ENCODE peak calls at places on chromosomes 11 and 22, in nine cellular contexts. G is GM12878; Y is effector memory CD4-positive, alpha-beta T cell; D is adrenal gland; E is body of pancreas; M is naive thymus-derived CD4-positive, alpha-beta T cell; N is CD4-positive, alpha-beta memory T cell; V is GM23248; X is ovary. K is an unnamed sample. For H3K4me1, the result is how much of the 10 kb centered on the place peaks cover.

GRCh38 chr11:19723572-19724342 is 11.1 kb downstream of the NAV2 start:
- DNase-seq in G (no peak), Y (peak), D (no peak), E (peak), M (peak), N (peak), V (peak), X (no peak), K (peak)

GRCh38 chr22:45310331-45311032 is 748 bp downstream of the FAM118A start:
- DNase-seq in G (no peak), Y (no peak), D (no peak), E (no peak), M (no peak), N (no peak), V (peak), X (peak), K (no peak)

GRCh38 chr11:115996125-115996807 is 492.1 kb upstream of the CADM1 start:
- DNase-seq in G (peak), Y (no peak), D (no peak), E (no peak), M (no peak), N (no peak), V (no peak), X (no peak), K (no peak)

GRCh38 chr11:46294365-46295309 is 17.2 kb downstream of the CREB3L1 start:
- DNase-seq in G (no peak), Y (no peak), D (no peak), E (no peak), M (no peak), N (no peak), V (peak), X (peak), K (peak)

GRCh38 chr11:1840780-1841480 is 2.1 kb downstream of the TNNI2 start:
- DNase-seq in G (no peak), Y (no peak), D (no peak), E (no peak), M (no peak), N (no peak), V (no peak), X (no peak), K (peak)

GRCh38 chr11:8766993-8767374 is 84.4 kb downstream of the RPL27A start:
- DNase-seq in G (no peak), Y (no peak), D (peak), E (no peak), M (no peak), N (no peak), V (no peak), X (no peak), K (no peak)

GRCh38 chr22:29871684-29872083 is 11.3 kb upstream of the MTMR3 start:
- DNase-seq in G (no peak), Y (no peak), D (peak), E (peak), M (no peak), N (no peak), V (no peak), X (peak), K (peak)

GRCh38 chr22:20966883-20967696 is at the start of gene AIFM3:
- DNase-seq in G (no peak), Y (no peak), D (no peak), E (no peak), M (no peak), N (no peak), V (no peak), X (no peak), K (no peak)

GRCh38 chr11:1820463-1821325 is 14.1 kb upstream of the SYT8 start:
- DNase-seq in G (no peak), Y (no peak), D (no peak), E (no peak), M (no peak), N (no peak), V (peak), X (no peak), K (no peak)

GRCh38 chr22:30212363-30212995 is 34.1 kb downstream of the LIF start:
- DNase-seq in G (no peak), Y (no peak), D (peak), E (peak), M (no peak), N (no peak), V (peak), X (peak), K (peak)

GRCh38 chr11:35280727-35281126 is 138.6 kb downstream of the SLC1A2 start:
- DNase-seq in G (no peak), Y (no peak), D (no peak), E (no peak), M (no peak), N (no peak), V (no peak), X (no peak), K (peak)

GRCh38 chr22:30474683-30475424 is 3.0 kb upstream of the SEC14L3 start:
- DNase-seq in G (no peak), Y (no peak), D (no peak), E (peak), M (no peak), N (peak), V (no peak), X (no peak), K (no peak)

GRCh38 chr11:2990617-2991476 is 1.3 kb downstream of the NAP1L4 start:
- DNase-seq in G (no peak), Y (no peak), D (no peak), E (peak), M (peak), N (peak), V (peak), X (no peak), K (no peak)

GRCh38 chr11:104352036-104352435 is 188.1 kb upstream of the PDGFD start:
- DNase-seq in G (no peak), Y (no peak), D (no peak), E (no peak), M (no peak), N (no peak), V (no peak), X (no peak), K (no peak)

GRCh38 chr11:22467248-22467647 is 129.1 kb downstream of the SLC17A6 start:
- DNase-seq in G (no peak), Y (no peak), D (no peak), E (no peak), M (no peak), N (no peak), V (peak), X (no peak), K (no peak)

GRCh38 chr11:27041141-27041869 is 690 bp downstream of the BBOX1 start:
- DNase-seq in G (no peak), Y (no peak), D (no peak), E (no peak), M (no peak), N (no peak), V (no peak), X (no peak), K (no peak)

GRCh38 chr11:126477526-126478275 is 122.2 kb downstream of the ST3GAL4 start:
- DNase-seq in G (no peak), Y (no peak), D (no peak), E (no peak), M (peak), N (no peak), V (no peak), X (no peak), K (peak)

GRCh38 chr11:130847517-130847916 is 68.8 kb downstream of the SNX19 start:
- DNase-seq in G (no peak), Y (no peak), D (no peak), E (no peak), M (no peak), N (no peak), V (peak), X (no peak), K (no peak)

GRCh38 chr11:122634507-122634906 is 21.0 kb upstream of the UBASH3B start:
- DNase-seq in G (no peak), Y (no peak), D (no peak), E (no peak), M (no peak), N (no peak), V (peak), X (no peak), K (peak)

DNA sequence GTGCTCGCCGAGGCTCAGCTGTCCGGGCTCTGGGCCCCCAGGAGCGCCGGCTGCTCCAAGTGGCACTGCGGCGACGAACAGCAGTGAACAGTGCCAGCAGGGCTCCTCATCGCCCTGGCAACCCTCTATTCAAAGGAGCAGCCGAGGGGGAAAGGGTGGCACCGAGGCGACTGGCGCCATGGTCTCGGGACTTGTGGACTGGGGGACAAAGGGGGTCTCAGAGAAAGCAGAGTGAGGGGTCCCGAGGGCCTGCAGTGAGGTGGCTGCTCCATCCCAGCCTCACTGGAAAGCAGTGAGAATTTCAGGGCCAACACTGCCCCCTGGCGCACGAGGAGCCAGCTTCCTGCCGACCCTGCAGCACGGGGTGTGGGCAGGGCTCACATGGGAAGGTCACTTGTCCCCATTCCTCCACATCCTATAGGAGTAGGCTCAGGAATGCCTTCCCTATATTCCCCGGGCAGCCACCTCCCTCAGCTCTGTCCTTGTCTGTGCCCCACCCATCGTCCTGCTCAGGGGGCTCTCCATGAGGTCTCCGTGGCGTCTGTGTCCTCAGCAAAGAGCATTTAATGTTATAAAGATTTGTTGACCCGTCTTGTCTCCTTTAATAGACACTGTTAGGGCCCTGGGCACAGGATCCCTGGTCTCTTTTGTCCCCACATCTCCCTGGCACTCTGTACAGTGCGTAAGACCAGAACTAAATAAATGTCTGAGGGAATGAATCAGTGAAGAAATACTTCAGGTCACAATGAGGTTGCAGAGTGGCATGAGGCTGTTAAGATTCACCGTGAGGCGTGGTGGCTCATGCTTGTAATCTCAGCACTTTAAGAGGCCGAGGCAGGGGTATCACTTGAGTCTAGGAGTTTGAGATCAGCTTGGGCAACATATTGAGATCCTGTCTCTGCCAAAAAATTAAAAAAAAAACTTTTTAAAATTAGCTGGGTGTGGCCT is 26.4 kb downstream of the LRFN4 start:
- DNase-seq in G (no peak), Y (no peak), D (peak), E (peak), M (peak), N (peak), V (peak), X (no peak), K (peak)
- H3K4me3 ChIP-seq in G (no peak), Y (no peak), D (no peak), E (no peak), M (no peak), N (no peak), V (peak), X (no peak), K (peak)

GRCh38 chr11:102357116-102357515 is 10.1 kb downstream of the BIRC2 start:
- DNase-seq in G (no peak), Y (no peak), D (no peak), E (no peak), M (no peak), N (no peak), V (no peak), X (no peak), K (no peak)
- H3K4me1 ChIP-seq in G (under half), Y (under half), D (under half), E (under half), M (under half), N (under half), V (under half), X (under half), K (under half)

GRCh38 chr22:33807465-33807864 is 112.8 kb downstream of the LARGE1 start:
- DNase-seq in G (no peak), Y (no peak), D (no peak), E (no peak), M (no peak), N (no peak), V (peak), X (no peak), K (no peak)

GRCh38 chr22:33798401-33798800 is 121.9 kb downstream of the LARGE1 start:
- DNase-seq in G (no peak), Y (no peak), D (no peak), E (no peak), M (no peak), N (no peak), V (no peak), X (no peak), K (no peak)

GRCh38 chr22:33803371-33803770 is 116.9 kb downstream of the LARGE1 start:
- DNase-seq in G (no peak), Y (no peak), D (no peak), E (peak), M (no peak), N (no peak), V (peak), X (peak), K (no peak)

GRCh38 chr22:33806191-33806590 is 114.1 kb downstream of the LARGE1 start:
- DNase-seq in G (peak), Y (no peak), D (no peak), E (no peak), M (no peak), N (no peak), V (peak), X (no peak), K (no peak)

DNA sequence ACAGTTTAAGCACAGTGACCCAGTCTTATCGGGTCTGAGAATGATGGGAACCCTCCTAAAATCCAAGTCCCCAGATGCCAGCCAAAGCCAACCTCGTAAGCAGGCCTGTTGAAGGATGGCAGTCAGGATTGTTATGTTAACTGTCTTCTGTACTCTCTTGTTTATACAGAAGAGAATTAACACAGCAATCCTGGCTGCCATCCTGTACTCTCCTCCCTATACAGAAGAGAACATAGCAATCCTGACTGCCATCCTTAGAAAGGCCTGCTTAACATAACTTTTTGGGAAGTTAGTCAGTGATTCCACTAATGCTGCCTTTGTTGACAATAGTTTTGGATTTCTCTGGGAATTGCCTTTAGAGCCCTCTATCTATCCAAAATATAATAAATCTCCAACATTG is 116.4 kb downstream of the LARGE1 start:
- DNase-seq in G (no peak), Y (no peak), D (no peak), E (no peak), M (no peak), N (no peak), V (no peak), X (no peak), K (no peak)
- H3K4me3 ChIP-seq in G (no peak), Y (no peak), D (no peak), E (no peak), M (no peak), N (no peak), V (no peak), X (no peak), K (no peak)

GRCh38 chr11:96052921-96053631 is 129.2 kb upstream of the MTMR2 start:
- DNase-seq in G (peak), Y (no peak), D (no peak), E (no peak), M (no peak), N (no peak), V (peak), X (no peak), K (no peak)

GRCh38 chr11:96051820-96052219 is 127.9 kb upstream of the MTMR2 start:
- DNase-seq in G (peak), Y (no peak), D (no peak), E (no peak), M (no peak), N (no peak), V (no peak), X (no peak), K (no peak)

GRCh38 chr11:96056581-96056980 is 132.7 kb upstream of the MTMR2 start:
- DNase-seq in G (no peak), Y (no peak), D (no peak), E (no peak), M (no peak), N (no peak), V (no peak), X (no peak), K (no peak)

GRCh38 chr11:96055706-96056387 is 131.9 kb upstream of the MTMR2 start:
- DNase-seq in G (no peak), Y (no peak), D (no peak), E (no peak), M (no peak), N (no peak), V (peak), X (no peak), K (no peak)

DNA sequence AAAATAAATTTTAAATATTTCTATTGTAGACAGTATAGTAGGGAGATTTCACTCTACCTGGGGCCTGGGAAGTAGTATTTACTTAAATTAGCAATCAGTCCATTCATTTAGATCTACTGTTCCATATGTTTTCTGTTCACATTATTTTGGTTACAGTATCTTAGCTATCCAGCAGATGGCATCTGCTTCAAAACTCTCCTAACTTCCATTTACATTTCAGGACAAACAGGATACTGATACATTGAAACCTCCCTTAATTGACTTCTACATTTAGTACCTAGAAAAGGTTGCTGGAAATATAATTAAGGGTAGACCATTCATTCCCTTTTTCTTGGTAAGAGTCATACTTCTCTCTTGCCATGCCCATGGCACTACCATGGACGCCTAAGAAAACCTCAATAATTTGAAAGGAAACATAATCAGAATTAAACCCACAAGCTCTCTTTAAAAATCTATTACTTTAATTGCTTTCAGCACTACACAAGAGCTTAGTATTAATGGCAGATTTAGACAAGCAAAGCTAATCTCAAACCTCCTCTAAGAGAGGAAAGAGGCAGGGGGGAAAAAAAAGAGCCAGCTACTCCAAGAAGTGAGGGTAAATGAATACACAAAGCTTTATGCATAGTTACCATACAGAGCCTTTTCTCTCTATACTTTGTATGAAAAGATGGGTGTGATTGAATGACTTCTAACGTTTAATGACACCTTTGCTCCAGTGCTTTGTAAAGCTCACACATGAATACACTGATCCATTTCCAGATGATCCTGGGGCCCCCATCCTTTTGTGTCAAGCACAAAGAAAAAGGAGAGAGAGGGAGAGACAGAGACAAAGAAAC is 131.2 kb upstream of the MTMR2 start:
- DNase-seq in G (no peak), Y (no peak), D (no peak), E (no peak), M (peak), N (peak), V (peak), X (no peak), K (no peak)
- H3K4me1 ChIP-seq in G (under half), Y (under half), D (under half), E (under half), M (under half), N (under half), V (half or more), X (under half), K (under half)

GRCh38 chr22:26482171-26482570 is 1.4 kb downstream of the HPS4 start:
- DNase-seq in G (no peak), Y (no peak), D (no peak), E (no peak), M (no peak), N (no peak), V (no peak), X (no peak), K (no peak)
- H3K4me3 ChIP-seq in G (peak), Y (no peak), D (no peak), E (no peak), M (no peak), N (no peak), V (no peak), X (no peak), K (peak)

GRCh38 chr22:46761539-46762237 is 762 bp upstream of the TBC1D22A start:
- DNase-seq in G (no peak), Y (no peak), D (no peak), E (no peak), M (no peak), N (no peak), V (no peak), X (no peak), K (no peak)

GRCh38 chr22:46761017-46761416 is 1.4 kb upstream of the TBC1D22A start:
- DNase-seq in G (no peak), Y (no peak), D (no peak), E (no peak), M (no peak), N (no peak), V (no peak), X (no peak), K (no peak)

GRCh38 chr22:46763051-46763705 is 728 bp downstream of the TBC1D22A start:
- DNase-seq in G (no peak), Y (peak), D (no peak), E (no peak), M (peak), N (peak), V (peak), X (no peak), K (peak)

GRCh38 chr22:46764140-46764680 is 1.8 kb downstream of the TBC1D22A start:
- DNase-seq in G (no peak), Y (no peak), D (no peak), E (no peak), M (no peak), N (no peak), V (peak), X (no peak), K (no peak)

GRCh38 chr22:46762238-46763050 is at the start of gene TBC1D22A:
- DNase-seq in G (no peak), Y (peak), D (peak), E (peak), M (peak), N (peak), V (peak), X (peak), K (peak)
- H3K4me1 ChIP-seq in G (under half), Y (under half), D (under half), E (under half), M (under half), N (half or more), V (under half), X (under half), K (under half)

GRCh38 chr11:111531687-111532364 is 8.7 kb upstream of the LAYN start:
- DNase-seq in G (peak), Y (no peak), D (no peak), E (no peak), M (no peak), N (no peak), V (peak), X (no peak), K (no peak)

GRCh38 chr11:111532365-111532709 is 8.2 kb upstream of the LAYN start:
- DNase-seq in G (no peak), Y (no peak), D (no peak), E (no peak), M (no peak), N (no peak), V (no peak), X (no peak), K (no peak)

GRCh38 chr11:111530091-111530490 is 10.4 kb upstream of the LAYN start:
- DNase-seq in G (no peak), Y (no peak), D (no peak), E (no peak), M (no peak), N (no peak), V (no peak), X (no peak), K (no peak)

GRCh38 chr11:111528557-111528956 is 12.0 kb upstream of the LAYN start:
- DNase-seq in G (no peak), Y (no peak), D (no peak), E (no peak), M (peak), N (peak), V (no peak), X (no peak), K (no peak)

DNA sequence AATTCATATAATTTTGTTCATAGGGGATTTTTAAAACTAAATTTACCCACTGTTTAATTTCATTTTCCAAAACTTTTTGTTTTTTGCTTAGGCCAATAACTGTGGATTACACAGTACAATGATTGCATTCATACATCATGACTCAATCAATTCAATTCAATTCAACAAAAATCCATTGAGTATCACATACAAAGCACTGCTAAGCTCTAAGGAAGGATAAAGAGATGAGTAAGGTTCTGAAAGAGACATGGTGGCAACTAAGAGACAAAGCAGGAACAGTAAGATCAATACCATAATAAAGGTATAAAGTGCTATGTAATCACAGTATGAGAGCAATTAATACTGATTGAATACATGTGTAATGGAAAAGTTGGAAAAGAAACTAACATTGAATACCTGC is 9.4 kb upstream of the LAYN start:
- DNase-seq in G (no peak), Y (no peak), D (no peak), E (no peak), M (no peak), N (no peak), V (peak), X (no peak), K (no peak)
- H3K4me3 ChIP-seq in G (no peak), Y (no peak), D (no peak), E (no peak), M (no peak), N (no peak), V (peak), X (no peak), K (no peak)

K was measured in psoas muscle.